ENCODE peak calls at places on chromosomes 3 and 15, in six cellular contexts. F is SK-N-SH, A is PC-9, N is H1, B is psoas muscle, I is fibroblast of pulmonary artery. E is an unnamed sample.

GRCh38 chr15:39925112-39925830 is 5.2 kb upstream of the GPR176 start:
- DNase-seq in F (no peak), A (no peak), N (no peak), B (no peak), I (peak), E (peak)

GRCh38 chr3:33645060-33645841 is 72.8 kb downstream of the CLASP2 start:
- DNase-seq in F (peak), A (no peak), N (no peak), B (no peak), I (peak), E (peak)

GRCh38 chr3:109921509-109921908 is 584.2 kb upstream of the DPPA4 start:
- DNase-seq in F (no peak), A (no peak), N (no peak), B (no peak), I (no peak), E (no peak)

GRCh38 chr3:159627634-159628033 is 361.0 kb upstream of the IL12A start:
- DNase-seq in F (no peak), A (no peak), N (no peak), B (no peak), I (no peak), E (no peak)

GRCh38 chr15:26294062-26294689 is 431.0 kb upstream of the ATP10A start:
- DNase-seq in F (peak), A (no peak), N (peak), B (no peak), I (no peak), E (no peak)

GRCh38 chr3:27792869-27793268 is 70.7 kb upstream of the EOMES start:
- DNase-seq in F (no peak), A (no peak), N (no peak), B (no peak), I (no peak), E (no peak)

GRCh38 chr3:127753898-127754410 is 68.4 kb downstream of the MGLL start:
- DNase-seq in F (no peak), A (no peak), N (no peak), B (no peak), I (no peak), E (no peak)

GRCh38 chr3:158696618-158697017 is 24.2 kb upstream of the LXN start:
- DNase-seq in F (no peak), A (no peak), N (no peak), B (no peak), I (peak), E (peak)

GRCh38 chr3:177300039-177300833 is 103.0 kb upstream of the TBL1XR1 start:
- DNase-seq in F (no peak), A (no peak), N (no peak), B (no peak), I (peak), E (peak)

GRCh38 chr3:161070980-161071663 is 34.0 kb downstream of the B3GALNT1 start:
- DNase-seq in F (no peak), A (no peak), N (no peak), B (no peak), I (no peak), E (no peak)

GRCh38 chr3:160919942-160920341 is 163.9 kb downstream of the PPM1L start:
- DNase-seq in F (no peak), A (no peak), N (no peak), B (no peak), I (no peak), E (no peak)

GRCh38 chr3:67662733-67663132 is 8.3 kb upstream of the SUCLG2 start:
- DNase-seq in F (no peak), A (no peak), N (no peak), B (no peak), I (no peak), E (peak)

GRCh38 chr3:45684327-45684892 is 4.8 kb upstream of the SACM1L start:
- DNase-seq in F (no peak), A (no peak), N (no peak), B (no peak), I (no peak), E (no peak)

GRCh38 chr3:52402706-52403270 is 42.1 kb downstream of the SEMA3G start:
- DNase-seq in F (no peak), A (no peak), N (no peak), B (peak), I (no peak), E (no peak)

GRCh38 chr3:150765949-150766720 is 3.2 kb upstream of the SIAH2 start:
- DNase-seq in F (no peak), A (no peak), N (no peak), B (no peak), I (peak), E (peak)

GRCh38 chr3:114454592-114455251 is 160.9 kb downstream of the TIGIT start:
- DNase-seq in F (peak), A (no peak), N (no peak), B (no peak), I (peak), E (no peak)

DNA sequence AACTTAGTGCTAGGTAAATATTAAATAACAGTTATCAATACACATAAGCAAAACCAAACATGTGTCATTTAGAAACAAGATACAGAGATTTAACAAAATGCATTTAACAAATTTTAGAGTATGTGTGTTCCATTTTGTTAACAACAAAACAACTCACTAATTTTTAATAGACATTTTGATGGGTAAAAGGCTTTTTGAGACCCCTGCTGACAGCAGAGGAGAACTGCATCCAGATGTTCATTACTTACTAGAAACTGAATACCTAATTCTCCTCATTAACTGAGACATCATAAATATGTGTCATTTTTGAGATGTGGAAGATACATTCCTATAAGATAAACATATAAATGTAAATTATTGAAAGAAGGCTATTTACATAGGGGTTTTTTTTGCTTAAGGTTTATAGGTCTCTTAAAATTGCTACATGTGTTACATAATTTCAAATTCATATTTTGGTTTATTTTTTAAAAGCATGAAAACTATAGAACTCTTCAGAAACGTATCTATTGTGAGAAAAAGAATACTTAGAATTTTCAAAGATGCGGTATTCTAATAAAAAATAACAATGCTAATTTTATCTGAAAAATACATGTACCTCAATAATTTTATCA is 1009.8 kb downstream of the TUSC7 start:
- DNase-seq in F (peak), A (no peak), N (no peak), B (no peak), I (peak), E (peak)
- H3K4me3 ChIP-seq in F (no peak), A (no peak), N (no peak), B (no peak), I (no peak), E (no peak)

GRCh38 chr15:75452968-75453702 is 1.6 kb upstream of the SIN3A start:
- DNase-seq in F (no peak), A (peak), N (no peak), B (peak), I (peak), E (peak)
- TF ChIP-seq CTCF in F (peak), A (no peak), N (peak), B (no peak), I (no peak), E (peak)

GRCh38 chr3:117160176-117160575 is 450.6 kb downstream of the TUSC7 start:
- DNase-seq in F (no peak), A (no peak), N (no peak), B (no peak), I (no peak), E (no peak)
- H3K4me3 ChIP-seq in F (no peak), A (no peak), N (no peak), B (no peak), I (no peak), E (no peak)

DNA sequence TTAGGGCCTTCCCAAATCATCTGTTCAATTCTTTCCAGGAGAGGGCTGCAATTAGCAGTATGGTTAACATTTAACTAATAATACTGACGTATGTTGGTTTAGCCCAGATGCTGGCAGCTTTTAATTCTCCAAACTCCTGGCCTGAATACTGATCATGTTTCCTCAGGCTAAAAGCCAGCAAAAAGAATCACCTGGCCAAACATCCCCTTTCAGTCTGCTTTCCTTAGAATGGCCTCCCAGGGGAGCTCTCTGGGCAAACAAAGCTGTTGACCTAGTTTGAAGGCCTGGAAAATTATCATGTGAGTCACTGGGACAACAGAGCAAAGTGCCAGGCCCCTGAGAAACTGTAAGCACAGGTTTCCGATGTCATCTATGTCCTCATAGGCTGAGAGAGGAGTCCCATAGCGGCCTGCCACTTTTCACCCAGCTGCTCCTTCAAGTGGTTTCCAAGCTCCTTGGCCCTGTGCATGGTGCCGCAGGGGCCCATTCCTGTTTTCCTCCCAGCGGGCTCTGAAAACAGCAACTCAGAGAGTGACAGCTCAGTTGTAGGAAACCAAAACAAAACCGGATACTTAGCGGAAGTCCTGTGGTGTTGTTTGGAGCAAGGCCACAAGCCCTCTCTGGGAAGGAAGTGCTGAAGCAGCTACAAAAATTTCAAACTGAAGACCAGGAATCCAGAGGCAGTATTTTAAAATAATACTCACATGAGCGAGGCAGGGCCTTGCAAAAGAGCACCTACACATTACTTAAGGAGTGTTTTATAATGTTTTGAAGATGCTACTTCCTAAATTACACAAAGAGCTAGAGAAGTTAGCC is 36.5 kb upstream of the RAB11A start:
- DNase-seq in F (peak), A (peak), N (peak), B (peak), I (peak), E (peak)
- TF ChIP-seq CTCF in F (peak), A (no peak), N (no peak), B (peak), I (peak), E (peak)

GRCh38 chr3:129035360-129036233 is 25.0 kb upstream of the GP9 start:
- DNase-seq in F (peak), A (no peak), N (no peak), B (no peak), I (no peak), E (no peak)

GRCh38 chr3:129033151-129033550 is 27.4 kb upstream of the GP9 start:
- DNase-seq in F (no peak), A (no peak), N (no peak), B (no peak), I (no peak), E (no peak)

GRCh38 chr3:129033619-129034321 is 26.8 kb upstream of the GP9 start:
- DNase-seq in F (peak), A (no peak), N (no peak), B (no peak), I (no peak), E (no peak)

GRCh38 chr3:129036234-129037092 is 24.1 kb upstream of the GP9 start:
- DNase-seq in F (no peak), A (no peak), N (no peak), B (no peak), I (no peak), E (no peak)

DNA sequence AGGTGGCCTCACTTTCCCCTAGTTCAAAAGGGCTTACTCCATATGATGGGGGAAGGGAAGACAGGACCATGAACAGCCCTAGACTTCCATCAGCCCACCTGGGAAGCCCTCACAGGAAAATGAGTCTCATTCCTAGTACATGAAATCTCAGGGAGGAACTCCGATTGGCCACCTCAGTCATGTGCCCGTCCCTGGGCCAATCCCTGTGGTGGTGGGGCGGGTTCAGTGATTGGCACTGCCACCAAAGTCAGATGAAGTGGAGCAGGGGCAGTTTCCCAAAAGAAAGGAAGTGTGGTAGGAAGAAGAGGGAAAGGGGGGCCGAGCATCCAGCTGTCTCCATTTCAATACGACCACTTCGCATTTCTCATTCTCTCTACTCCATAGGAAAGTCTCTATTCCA is 25.9 kb upstream of the GP9 start:
- DNase-seq in F (peak), A (no peak), N (no peak), B (no peak), I (no peak), E (no peak)
- H3K4me3 ChIP-seq in F (no peak), A (no peak), N (no peak), B (no peak), I (no peak), E (no peak)

DNA sequence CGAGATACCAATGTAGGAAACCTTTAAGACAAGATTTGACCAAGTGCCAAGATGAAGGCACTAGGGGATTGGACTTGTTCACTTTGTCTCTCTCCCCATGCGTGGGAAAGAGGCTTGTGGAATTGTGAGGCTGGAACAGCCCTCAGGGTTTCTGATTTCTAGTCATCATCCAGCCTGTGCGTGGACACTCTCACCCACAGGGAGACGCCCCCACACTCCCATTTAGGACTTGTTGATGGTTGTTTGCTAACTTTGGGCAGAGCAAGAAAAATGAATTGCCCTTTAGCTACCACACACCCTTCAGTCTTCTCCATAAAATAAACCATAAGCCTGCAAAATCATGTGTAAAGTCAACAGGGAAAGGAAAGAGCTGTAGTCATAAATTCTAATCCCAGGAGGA is 18.4 kb downstream of the ACKR2 start:
- DNase-seq in F (no peak), A (no peak), N (no peak), B (no peak), I (no peak), E (no peak)
- TF ChIP-seq CTCF in F (no peak), A (no peak), N (no peak), B (no peak), I (no peak), E (no peak)

DNA sequence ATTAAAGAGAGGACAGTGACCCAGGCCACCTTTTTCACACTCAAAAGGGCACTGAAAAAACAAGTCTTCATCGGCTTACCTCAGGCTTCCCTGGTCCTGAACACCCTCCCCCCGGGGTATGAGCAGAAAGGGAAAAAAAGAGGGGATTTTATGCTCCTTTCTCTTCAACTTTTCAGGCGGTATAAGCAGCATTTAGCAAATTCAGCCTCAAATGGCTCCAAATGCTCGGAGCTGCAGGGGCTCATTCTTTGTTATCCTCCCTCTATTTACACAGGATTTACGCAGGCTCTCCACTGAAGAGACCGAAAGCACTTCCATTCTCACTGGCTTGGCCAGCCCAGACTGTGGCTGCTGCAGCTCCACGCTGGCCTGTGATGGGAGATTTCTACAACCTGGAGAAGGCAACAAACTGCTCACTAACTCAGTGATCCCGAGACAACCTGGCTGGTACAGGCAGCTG is 54.5 kb downstream of the MEIS2 start:
- DNase-seq in F (no peak), A (no peak), N (peak), B (no peak), I (no peak), E (peak)
- H3K4me3 ChIP-seq in F (no peak), A (no peak), N (peak), B (no peak), I (no peak), E (peak)

E was measured in choroid plexus epithelial cell.